ENCODE peak calls at places on chromosome 9, in five cellular contexts. K, N, S, Y and R are unnamed samples.

GRCh38 chr9:94967481-94967880 is 241.0 kb downstream of the AOPEP start:
- DNase-seq in K (no peak), N (no peak), S (no peak), Y (no peak), R (no peak)

GRCh38 chr9:134174526-134175290 is 10.3 kb upstream of the RNU6ATAC start:
- DNase-seq in K (no peak), N (no peak), S (no peak), Y (no peak), R (no peak)

GRCh38 chr9:121133104-121133816 is 58.5 kb downstream of the CNTRL start:
- DNase-seq in K (no peak), N (peak), S (no peak), Y (no peak), R (no peak)

GRCh38 chr9:98372077-98372812 is 116.8 kb upstream of the TBC1D2 start:
- DNase-seq in K (no peak), N (no peak), S (no peak), Y (no peak), R (no peak)

GRCh38 chr9:126262738-126263137 is 63.9 kb upstream of the MVB12B start:
- DNase-seq in K (no peak), N (no peak), S (no peak), Y (no peak), R (no peak)

GRCh38 chr9:134424818-134425217 is 98.6 kb downstream of the RXRA start:
- DNase-seq in K (no peak), N (no peak), S (no peak), Y (no peak), R (no peak)

GRCh38 chr9:37414503-37414943 is 8.0 kb upstream of the GRHPR start:
- DNase-seq in K (no peak), N (no peak), S (no peak), Y (no peak), R (no peak)

GRCh38 chr9:76662476-76663281 is 101.6 kb upstream of the PCA3 start:
- DNase-seq in K (no peak), N (no peak), S (peak), Y (no peak), R (peak)

GRCh38 chr9:35998333-35998732 is 38.4 kb upstream of the RECK start:
- DNase-seq in K (no peak), N (no peak), S (no peak), Y (no peak), R (no peak)

GRCh38 chr9:109771796-109772525 is 8.0 kb upstream of the PALM2AKAP2 start:
- DNase-seq in K (no peak), N (no peak), S (no peak), Y (peak), R (no peak)

GRCh38 chr9:2477755-2478154 is 143.8 kb upstream of the VLDLR start:
- DNase-seq in K (peak), N (no peak), S (peak), Y (no peak), R (no peak)

GRCh38 chr9:137276757-137277328 is 683 bp upstream of the TOR4A start:
- DNase-seq in K (no peak), N (peak), S (peak), Y (peak), R (no peak)

GRCh38 chr9:88237454-88238280 is 99.4 kb upstream of the SPATA31C2 start:
- DNase-seq in K (no peak), N (no peak), S (no peak), Y (no peak), R (no peak)